ENCODE peak calls at places on chromosomes 11 and 22, in eight cellular contexts. O is GM13977, A is Calu3, P is bronchial epithelial cell, N is WTC11, W is AG09309, L is fibroblast of mammary gland, T is A549. K is an unnamed sample.

GRCh38 chr22:23376256-23376655 is 195.9 kb downstream of the BCR start:
- DNase-seq in A (no peak), T (peak), L (peak), O (peak), N (peak), W (no peak), P (peak), K (peak)

GRCh38 chr11:44766112-44766971 is 39.6 kb downstream of the TSPAN18 start:
- DNase-seq in W (peak), L (peak), N (no peak), T (no peak), O (no peak), P (no peak), A (no peak), K (no peak)

GRCh38 chr11:96338910-96339703 is 3.9 kb downstream of the MAML2 start:
- DNase-seq in N (no peak), P (peak), L (peak), T (no peak), O (peak), A (no peak), W (no peak), K (peak)

GRCh38 chr11:88886796-88887195 is 179.0 kb downstream of the GRM5 start:
- DNase-seq in L (peak), A (peak), O (peak), P (peak), N (peak), W (no peak), T (peak), K (peak)

GRCh38 chr11:11311169-11311568 is 41.9 kb downstream of the CSNK2A3 start:
- DNase-seq in T (no peak), P (no peak), W (no peak), L (no peak), O (no peak), A (no peak), N (no peak), K (no peak)

GRCh38 chr11:4569075-4569474 is 12.5 kb upstream of the OR52I2 start:
- DNase-seq in N (no peak), A (no peak), L (no peak), P (no peak), O (no peak), W (no peak), T (no peak), K (no peak)

GRCh38 chr11:12126352-12127019 is 16.1 kb downstream of the MICAL2 start:
- DNase-seq in W (no peak), N (no peak), T (no peak), P (peak), A (peak), L (peak), O (no peak), K (peak)

GRCh38 chr11:122159173-122159701 is 43.2 kb upstream of the BLID start:
- DNase-seq in W (no peak), T (peak), A (no peak), P (no peak), L (peak), N (peak), O (no peak), K (peak)

GRCh38 chr11:30316237-30316636 is 6.7 kb upstream of the ARL14EP start:
- DNase-seq in N (no peak), P (no peak), O (no peak), T (no peak), W (no peak), A (no peak), L (no peak), K (no peak)

GRCh38 chr11:99015634-99016454 is 4.9 kb upstream of the CNTN5 start:
- DNase-seq in P (peak), N (no peak), W (peak), T (peak), O (peak), A (no peak), L (peak), K (peak)

GRCh38 chr22:46370584-46371373 is 35.3 kb downstream of the TRMU start:
- DNase-seq in W (no peak), O (no peak), P (no peak), T (no peak), L (no peak), N (no peak), A (peak), K (no peak)

GRCh38 chr22:40310081-40310770 is 36.1 kb upstream of the ADSL start:
- DNase-seq in P (no peak), L (peak), W (peak), N (no peak), A (no peak), T (no peak), O (no peak), K (no peak)

GRCh38 chr11:128776434-128777284 is 82.8 kb downstream of the FLI1 start:
- DNase-seq in N (peak), A (peak), P (no peak), T (peak), O (peak), W (no peak), L (peak), K (peak)
- TF ChIP-seq CTCF in N (peak), A (no peak), P (peak), T (peak), O (peak), W (peak), L (peak), K (peak)

GRCh38 chr11:74446445-74446844 is 20.9 kb downstream of the KCNE3 start:
- DNase-seq in A (no peak), W (no peak), T (no peak), L (peak), O (no peak), P (no peak), N (no peak), K (no peak)

GRCh38 chr11:74442601-74443000 is 24.7 kb downstream of the KCNE3 start:
- DNase-seq in A (no peak), T (peak), P (peak), N (no peak), O (no peak), W (no peak), L (no peak), K (no peak)

GRCh38 chr11:74444173-74444832 is 23.0 kb downstream of the KCNE3 start:
- DNase-seq in P (no peak), A (no peak), T (no peak), N (no peak), W (no peak), O (no peak), L (no peak), K (no peak)

GRCh38 chr11:74447720-74448119 is 19.6 kb downstream of the KCNE3 start:
- DNase-seq in P (no peak), L (no peak), W (no peak), A (no peak), O (no peak), T (no peak), N (no peak), K (no peak)

DNA sequence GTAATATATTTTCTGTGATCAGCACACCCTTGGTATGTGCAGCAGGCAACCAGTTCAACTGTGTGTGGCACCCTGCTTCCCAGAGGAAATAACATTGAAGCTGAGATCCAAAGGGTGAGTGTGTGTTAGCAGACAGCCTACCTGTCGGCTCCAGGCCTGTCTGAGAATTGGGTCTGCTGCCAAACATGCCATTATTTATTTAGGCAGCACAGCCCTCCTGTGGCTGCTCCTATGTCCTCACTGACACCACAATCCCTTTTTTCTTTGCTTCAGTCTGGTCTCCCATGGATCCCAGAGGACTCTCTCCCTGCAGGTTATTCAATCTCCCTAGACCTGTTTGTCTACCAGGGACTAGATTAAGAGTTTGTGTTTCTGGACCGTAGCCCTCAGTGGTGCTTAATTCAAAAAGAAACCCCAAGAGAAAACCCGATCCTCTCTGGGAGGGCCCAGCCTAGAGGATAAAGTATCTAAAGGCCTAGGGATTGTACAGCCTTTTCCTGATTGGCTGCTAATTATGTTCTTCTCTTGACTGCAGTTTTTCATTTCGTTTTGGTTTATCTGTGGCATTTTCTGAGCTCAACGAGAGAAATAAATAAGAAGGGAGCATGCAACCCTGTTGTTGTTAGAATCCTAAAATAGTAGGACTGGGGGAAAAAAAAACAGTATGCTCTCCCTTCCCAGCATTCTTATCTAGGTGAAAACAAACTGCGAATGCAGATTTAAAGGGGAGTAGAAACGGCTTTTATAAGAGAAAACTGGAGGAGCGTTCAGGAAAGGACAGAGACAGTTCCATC is 24.1 kb downstream of the KCNE3 start:
- DNase-seq in A (peak), O (no peak), L (no peak), T (peak), W (no peak), N (no peak), P (peak), K (peak)
- TF ChIP-seq CTCF in A (no peak), O (no peak), L (no peak), T (peak), W (peak), N (no peak), P (peak), K (peak)

GRCh38 chr11:13384837-13385417 is 78.1 kb downstream of the BTBD10 start:
- DNase-seq in A (peak), O (peak), L (peak), T (peak), W (peak), N (peak), P (peak), K (peak)
- TF ChIP-seq CTCF in A (peak), O (peak), L (peak), T (peak), W (peak), N (no peak), P (peak), K (peak)

GRCh38 chr22:39215070-39215396 is 29.7 kb downstream of the PDGFB start:
- DNase-seq in P (no peak), O (no peak), T (no peak), N (no peak), A (no peak), W (no peak), L (no peak), K (no peak)

GRCh38 chr22:39215430-39216142 is 29.2 kb downstream of the PDGFB start:
- DNase-seq in O (peak), W (no peak), A (no peak), N (peak), P (no peak), T (peak), L (no peak), K (no peak)

GRCh38 chr22:39214006-39214382 is 30.8 kb downstream of the PDGFB start:
- DNase-seq in T (no peak), P (no peak), A (no peak), N (no peak), W (no peak), O (peak), L (no peak), K (no peak)

GRCh38 chr22:39214383-39215069 is 30.3 kb downstream of the PDGFB start:
- DNase-seq in A (peak), L (peak), O (peak), W (no peak), T (peak), N (peak), P (peak), K (peak)

GRCh38 chr22:39216143-39216490 is 28.7 kb downstream of the PDGFB start:
- DNase-seq in P (no peak), O (no peak), A (no peak), N (no peak), T (no peak), L (no peak), W (no peak), K (no peak)
- TF ChIP-seq CTCF in P (no peak), O (no peak), A (no peak), N (no peak), T (no peak), L (no peak), W (no peak), K (no peak)

GRCh38 chr11:108734956-108735559 is 70.2 kb downstream of the DDX10 start:
- DNase-seq in W (no peak), N (no peak), A (no peak), O (peak), P (peak), T (peak), L (peak), K (peak)
- TF ChIP-seq CTCF in W (peak), N (no peak), A (no peak), O (peak), P (peak), T (peak), L (peak), K (no peak)

DNA sequence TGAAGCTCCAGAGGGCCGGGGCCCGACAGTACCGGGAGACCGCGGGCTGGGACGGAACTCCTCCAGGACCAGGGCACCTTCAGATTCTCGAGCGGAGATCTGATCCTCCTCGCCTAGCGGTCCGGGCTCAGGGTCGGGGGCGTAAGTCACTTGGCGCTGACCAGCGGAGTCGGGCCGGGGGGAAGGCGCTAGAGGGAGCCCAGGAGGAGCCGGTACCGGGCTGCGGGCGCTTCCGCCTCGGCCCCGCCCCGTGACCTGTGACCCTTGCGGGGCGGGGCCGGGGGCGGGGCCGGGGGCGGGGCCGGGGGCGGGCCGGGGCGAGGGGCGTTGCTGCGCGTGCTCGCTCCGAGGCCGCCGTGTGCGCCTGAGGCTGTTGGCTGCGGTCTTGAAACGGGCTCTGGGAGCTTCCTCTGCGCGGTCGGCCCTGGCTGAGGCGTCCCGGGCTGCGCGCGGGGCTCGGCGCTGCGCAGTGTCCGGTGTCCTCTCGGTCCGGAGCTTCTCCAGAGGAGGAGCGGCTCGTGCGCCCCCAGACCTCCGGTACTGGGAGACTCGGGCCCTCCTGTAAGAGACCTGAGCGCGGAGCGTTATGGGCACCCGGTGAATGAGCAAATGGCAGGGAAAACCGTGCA is at the start of gene ARSA:
- DNase-seq in A (peak), W (peak), O (peak), L (peak), T (peak), N (peak), P (peak), K (peak)
- TF ChIP-seq CTCF in A (peak), W (peak), O (peak), L (no peak), T (peak), N (no peak), P (peak), K (peak)

GRCh38 chr11:57644748-57645715 is 4.7 kb downstream of the YPEL4 start:
- DNase-seq in L (peak), N (peak), A (peak), T (peak), W (no peak), P (peak), O (peak), K (peak)
- TF ChIP-seq CTCF in L (peak), N (peak), A (peak), T (peak), W (peak), P (peak), O (peak), K (peak)

GRCh38 chr11:65528819-65529350 is 4.0 kb downstream of the SCYL1 start:
- DNase-seq in P (no peak), L (no peak), T (no peak), A (no peak), O (no peak), W (no peak), N (no peak), K (no peak)

GRCh38 chr11:65529475-65530156 is 4.7 kb downstream of the SCYL1 start:
- DNase-seq in N (no peak), W (no peak), T (no peak), O (no peak), L (peak), P (no peak), A (no peak), K (no peak)

GRCh38 chr11:65532388-65533064 is 7.6 kb downstream of the SCYL1 start:
- DNase-seq in A (no peak), T (no peak), P (no peak), L (no peak), O (no peak), N (no peak), W (no peak), K (no peak)

GRCh38 chr11:65526744-65527143 is 1.9 kb downstream of the SCYL1 start:
- DNase-seq in T (no peak), A (no peak), W (no peak), N (no peak), P (no peak), O (no peak), L (no peak), K (no peak)

DNA sequence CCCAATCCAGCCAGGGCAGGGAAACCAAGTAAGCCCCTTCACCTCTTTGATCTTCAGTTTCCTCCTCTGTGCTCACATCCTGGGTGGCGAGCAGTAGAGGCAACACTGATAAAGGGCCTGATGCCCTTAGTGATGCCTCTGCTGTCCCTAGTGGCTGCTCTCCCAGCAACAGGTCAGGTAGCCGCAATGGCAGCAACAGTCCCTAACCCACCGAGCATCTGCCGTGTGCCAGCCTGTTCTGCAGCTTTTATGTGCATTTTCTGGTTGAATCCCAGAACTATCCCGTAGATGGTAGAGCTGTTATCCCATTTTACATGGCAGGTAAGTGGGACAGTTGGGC is 5.2 kb downstream of the SCYL1 start:
- DNase-seq in O (no peak), T (peak), W (no peak), N (peak), A (no peak), P (no peak), L (no peak), K (no peak)
- TF ChIP-seq CTCF in O (peak), T (no peak), W (peak), N (no peak), A (no peak), P (peak), L (peak), K (no peak)